ENCODE peak calls at places on chromosome 9, in six cellular contexts. One of them, this sample, is unnamed.

GRCh38 chr9:105296889-105297288 is 52.4 kb downstream of the SLC44A1 start:
- DNase-seq in substantia nigra: no peak
- DNase-seq in CD4-positive, alpha-beta T cell: no peak
- DNase-seq in AG04450: peak; percentile 38
- DNase-seq in HCT116: peak; percentile 18
- DNase-seq in OCI-LY7: no peak
- DNase-seq in this sample: no peak

GRCh38 chr9:117145081-117145480 is 269.8 kb downstream of the ASTN2 start:
- DNase-seq in substantia nigra: no peak
- DNase-seq in CD4-positive, alpha-beta T cell: no peak
- DNase-seq in AG04450: no peak
- DNase-seq in HCT116: no peak
- DNase-seq in OCI-LY7: no peak
- DNase-seq in this sample: no peak

GRCh38 chr9:16267336-16268036 is 603.0 kb downstream of the BNC2 start:
- DNase-seq in substantia nigra: no peak
- DNase-seq in CD4-positive, alpha-beta T cell: no peak
- DNase-seq in AG04450: no peak
- DNase-seq in HCT116: no peak
- DNase-seq in OCI-LY7: no peak
- DNase-seq in this sample: no peak

GRCh38 chr9:123725389-123725788 is 204.5 kb downstream of the DENND1A start:
- DNase-seq in substantia nigra: peak; percentile 33
- DNase-seq in CD4-positive, alpha-beta T cell: no peak
- DNase-seq in AG04450: no peak
- DNase-seq in HCT116: no peak
- DNase-seq in OCI-LY7: no peak
- DNase-seq in this sample: no peak

GRCh38 chr9:28378236-28378635 is 805.0 kb upstream of the C9orf72 start:
- DNase-seq in substantia nigra: no peak
- DNase-seq in CD4-positive, alpha-beta T cell: no peak
- DNase-seq in AG04450: no peak
- DNase-seq in HCT116: no peak
- DNase-seq in OCI-LY7: no peak
- DNase-seq in this sample: no peak

GRCh38 chr9:113950195-113951031 is 74.3 kb downstream of the ZNF618 start:
- DNase-seq in substantia nigra: no peak
- DNase-seq in CD4-positive, alpha-beta T cell: no peak
- DNase-seq in AG04450: no peak
- DNase-seq in HCT116: no peak
- DNase-seq in OCI-LY7: no peak
- DNase-seq in this sample: peak; percentile 9

GRCh38 chr9:74277532-74277931 is 219.6 kb upstream of the RORB start:
- DNase-seq in substantia nigra: no peak
- DNase-seq in CD4-positive, alpha-beta T cell: no peak
- DNase-seq in AG04450: no peak
- DNase-seq in HCT116: no peak
- DNase-seq in OCI-LY7: no peak
- DNase-seq in this sample: no peak

GRCh38 chr9:137452761-137453642 is 6.1 kb downstream of the NSMF start:
- DNase-seq in substantia nigra: no peak
- DNase-seq in CD4-positive, alpha-beta T cell: no peak
- DNase-seq in AG04450: no peak
- DNase-seq in HCT116: no peak
- DNase-seq in OCI-LY7: no peak
- DNase-seq in this sample: no peak

GRCh38 chr9:116191757-116192415 is 38.3 kb downstream of the PAPPA start:
- DNase-seq in substantia nigra: no peak
- DNase-seq in CD4-positive, alpha-beta T cell: no peak
- DNase-seq in AG04450: no peak
- DNase-seq in HCT116: no peak
- DNase-seq in OCI-LY7: no peak
- DNase-seq in this sample: no peak

GRCh38 chr9:118736406-118736805 is 632.8 kb downstream of the BRINP1 start:
- DNase-seq in substantia nigra: no peak
- DNase-seq in CD4-positive, alpha-beta T cell: no peak
- DNase-seq in AG04450: no peak
- DNase-seq in HCT116: no peak
- DNase-seq in OCI-LY7: no peak
- DNase-seq in this sample: no peak

GRCh38 chr9:13707635-13708410 is 428.3 kb upstream of the MPDZ start:
- DNase-seq in substantia nigra: no peak
- DNase-seq in CD4-positive, alpha-beta T cell: no peak
- DNase-seq in AG04450: no peak
- DNase-seq in HCT116: no peak
- DNase-seq in OCI-LY7: no peak
- DNase-seq in this sample: no peak

GRCh38 chr9:38000735-38001134 is 68.3 kb downstream of the SHB start:
- DNase-seq in substantia nigra: no peak
- DNase-seq in CD4-positive, alpha-beta T cell: no peak
- DNase-seq in AG04450: no peak
- DNase-seq in HCT116: no peak
- DNase-seq in OCI-LY7: no peak
- DNase-seq in this sample: no peak

GRCh38 chr9:4836676-4837075 is 43.9 kb downstream of the RCL1 start:
- DNase-seq in substantia nigra: no peak
- DNase-seq in CD4-positive, alpha-beta T cell: no peak
- DNase-seq in AG04450: no peak
- DNase-seq in HCT116: no peak
- DNase-seq in OCI-LY7: no peak
- DNase-seq in this sample: no peak

GRCh38 chr9:108640211-108640610 is 215.6 kb downstream of the ACTL7B start:
- DNase-seq in substantia nigra: no peak
- DNase-seq in CD4-positive, alpha-beta T cell: no peak
- DNase-seq in AG04450: no peak
- DNase-seq in HCT116: no peak
- DNase-seq in OCI-LY7: no peak
- DNase-seq in this sample: no peak

GRCh38 chr9:20624201-20625002 is 2.1 kb upstream of the MLLT3 start:
- DNase-seq in substantia nigra: peak; percentile 19
- DNase-seq in CD4-positive, alpha-beta T cell: no peak
- DNase-seq in AG04450: no peak
- DNase-seq in HCT116: peak; percentile 64
- DNase-seq in OCI-LY7: peak; percentile 75
- DNase-seq in this sample: peak; percentile 57

GRCh38 chr9:27124151-27124550 is 15.1 kb downstream of the TEK start:
- DNase-seq in substantia nigra: no peak
- DNase-seq in CD4-positive, alpha-beta T cell: no peak
- DNase-seq in AG04450: peak; percentile 66
- DNase-seq in HCT116: no peak
- DNase-seq in OCI-LY7: no peak
- DNase-seq in this sample: no peak

GRCh38 chr9:135014341-135015010 is 73.0 kb upstream of the OLFM1 start:
- DNase-seq in substantia nigra: no peak
- DNase-seq in CD4-positive, alpha-beta T cell: no peak
- DNase-seq in AG04450: no peak
- DNase-seq in HCT116: no peak
- DNase-seq in OCI-LY7: no peak
- DNase-seq in this sample: no peak

GRCh38 chr9:87322840-87323635 is 174.6 kb upstream of the DAPK1 start:
- DNase-seq in substantia nigra: no peak
- DNase-seq in CD4-positive, alpha-beta T cell: no peak
- DNase-seq in AG04450: no peak
- DNase-seq in HCT116: no peak
- DNase-seq in OCI-LY7: no peak
- DNase-seq in this sample: no peak

GRCh38 chr9:76194896-76195295 is 199.3 kb downstream of the RFK start:
- DNase-seq in substantia nigra: no peak
- DNase-seq in CD4-positive, alpha-beta T cell: no peak
- DNase-seq in AG04450: no peak
- DNase-seq in HCT116: no peak
- DNase-seq in OCI-LY7: no peak
- DNase-seq in this sample: no peak

GRCh38 chr9:135474915-135475314 is 4.7 kb upstream of the PPP1R26 start:
- DNase-seq in substantia nigra: no peak
- DNase-seq in CD4-positive, alpha-beta T cell: no peak
- DNase-seq in AG04450: no peak
- DNase-seq in HCT116: peak; percentile 19
- DNase-seq in OCI-LY7: peak; percentile 25
- DNase-seq in this sample: no peak

GRCh38 chr9:136860933-136861873 is 4.9 kb downstream of the EDF1 start:
- DNase-seq in substantia nigra: no peak
- DNase-seq in CD4-positive, alpha-beta T cell: no peak
- DNase-seq in AG04450: no peak
- DNase-seq in HCT116: no peak
- DNase-seq in OCI-LY7: no peak
- DNase-seq in this sample: no peak

GRCh38 chr9:26292943-26293342 is 599.7 kb downstream of the CAAP1 start:
- DNase-seq in substantia nigra: no peak
- DNase-seq in CD4-positive, alpha-beta T cell: no peak
- DNase-seq in AG04450: no peak
- DNase-seq in HCT116: no peak
- DNase-seq in OCI-LY7: no peak
- DNase-seq in this sample: no peak

GRCh38 chr9:136043386-136044054 is 51.6 kb downstream of the NACC2 start:
- DNase-seq in substantia nigra: no peak
- DNase-seq in CD4-positive, alpha-beta T cell: no peak
- DNase-seq in AG04450: no peak
- DNase-seq in HCT116: no peak
- DNase-seq in OCI-LY7: no peak
- DNase-seq in this sample: no peak

GRCh38 chr9:90925581-90926257 is 124.1 kb downstream of the SYK start:
- DNase-seq in substantia nigra: no peak
- DNase-seq in CD4-positive, alpha-beta T cell: no peak
- DNase-seq in AG04450: peak; percentile 39
- DNase-seq in HCT116: no peak
- DNase-seq in OCI-LY7: no peak
- DNase-seq in this sample: no peak

GRCh38 chr9:84699897-84700395 is 30.4 kb downstream of the NTRK2 start:
- DNase-seq in substantia nigra: no peak
- DNase-seq in CD4-positive, alpha-beta T cell: no peak
- DNase-seq in AG04450: no peak
- DNase-seq in HCT116: no peak
- DNase-seq in OCI-LY7: no peak
- DNase-seq in this sample: no peak

GRCh38 chr9:124132671-124133147 is 121.1 kb downstream of the LHX2 start:
- DNase-seq in substantia nigra: no peak
- DNase-seq in CD4-positive, alpha-beta T cell: no peak
- DNase-seq in AG04450: no peak
- DNase-seq in HCT116: no peak
- DNase-seq in OCI-LY7: no peak
- DNase-seq in this sample: peak; percentile 50

GRCh38 chr9:26801772-26802171 is 90.8 kb downstream of the CAAP1 start:
- DNase-seq in substantia nigra: no peak
- DNase-seq in CD4-positive, alpha-beta T cell: no peak
- DNase-seq in AG04450: no peak
- DNase-seq in HCT116: no peak
- DNase-seq in OCI-LY7: no peak
- DNase-seq in this sample: no peak

GRCh38 chr9:91966503-91966902 is 16.5 kb upstream of the ROR2 start:
- DNase-seq in substantia nigra: no peak
- DNase-seq in CD4-positive, alpha-beta T cell: no peak
- DNase-seq in AG04450: no peak
- DNase-seq in HCT116: no peak
- DNase-seq in OCI-LY7: no peak
- DNase-seq in this sample: no peak

GRCh38 chr9:34446468-34446891 is 11.9 kb downstream of the FAM219A start:
- DNase-seq in substantia nigra: no peak
- DNase-seq in CD4-positive, alpha-beta T cell: no peak
- DNase-seq in AG04450: no peak
- DNase-seq in HCT116: no peak
- DNase-seq in OCI-LY7: no peak
- DNase-seq in this sample: no peak

GRCh38 chr9:113957778-113958430 is 81.8 kb downstream of the ZNF618 start:
- DNase-seq in substantia nigra: no peak
- DNase-seq in CD4-positive, alpha-beta T cell: no peak
- DNase-seq in AG04450: peak; percentile 60
- DNase-seq in HCT116: no peak
- DNase-seq in OCI-LY7: no peak
- DNase-seq in this sample: peak; percentile 63

GRCh38 chr9:26324787-26325186 is 567.8 kb downstream of the CAAP1 start:
- DNase-seq in substantia nigra: no peak
- DNase-seq in CD4-positive, alpha-beta T cell: no peak
- DNase-seq in AG04450: peak; percentile 33
- DNase-seq in HCT116: no peak
- DNase-seq in OCI-LY7: no peak
- DNase-seq in this sample: no peak

DNA sequence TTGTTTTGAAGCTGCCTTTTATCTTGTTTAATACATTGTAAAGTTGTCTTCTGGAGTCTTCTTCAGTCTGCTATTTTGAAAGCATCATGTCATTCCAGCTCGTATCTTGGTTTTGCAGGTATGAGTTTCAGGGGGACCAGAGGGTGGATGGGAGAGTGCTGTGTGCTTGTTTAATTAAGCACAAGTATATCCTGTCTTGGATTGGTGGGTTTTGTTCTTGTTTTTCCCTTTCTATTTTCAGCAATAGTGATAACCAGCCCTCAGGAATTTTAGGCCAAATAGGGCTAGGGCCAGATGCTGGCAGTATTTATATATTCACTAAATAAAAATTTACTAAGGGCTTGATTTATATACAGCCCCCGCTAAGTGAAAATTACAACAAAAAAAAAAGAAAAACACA is 213.9 kb upstream of the DMRT1 start:
- DNase-seq in substantia nigra: no peak
- DNase-seq in CD4-positive, alpha-beta T cell: no peak
- DNase-seq in AG04450: no peak
- DNase-seq in HCT116: no peak
- DNase-seq in OCI-LY7: no peak
- DNase-seq in this sample: no peak
- H3K27ac ChIP-seq in substantia nigra: no peak overlapping the region
- H3K27ac ChIP-seq in CD4-positive, alpha-beta T cell: no peak overlapping the region
- H3K27ac ChIP-seq in AG04450: no peak overlapping the region
- H3K27ac ChIP-seq in HCT116: no peak overlapping the region
- H3K27ac ChIP-seq in OCI-LY7: no peak overlapping the region
- H3K27ac ChIP-seq in this sample: no peak overlapping the region

DNA sequence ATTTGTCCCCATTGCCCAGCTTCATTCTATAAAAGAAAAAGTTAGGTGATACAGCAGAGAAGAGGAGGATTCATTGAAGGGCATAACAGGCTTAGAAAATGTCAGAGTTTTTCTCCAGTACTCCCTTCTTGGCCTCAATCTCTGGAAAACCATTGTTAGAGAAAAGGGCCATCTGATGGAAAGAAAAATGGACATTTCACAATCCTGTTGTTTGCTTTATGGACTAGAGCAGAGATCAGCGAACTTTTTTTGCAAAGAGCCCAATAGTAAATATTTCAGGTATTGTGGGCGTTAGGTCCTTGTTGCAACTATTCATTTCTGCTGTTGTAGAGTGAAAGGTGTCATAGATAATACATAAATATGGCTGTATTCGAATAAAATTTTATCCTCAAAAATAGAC is 208.8 kb downstream of the TLE4 start:
- DNase-seq in substantia nigra: no peak
- DNase-seq in CD4-positive, alpha-beta T cell: no peak
- DNase-seq in AG04450: no peak
- DNase-seq in HCT116: no peak
- DNase-seq in OCI-LY7: no peak
- DNase-seq in this sample: no peak
- H3K27ac ChIP-seq in substantia nigra: no peak overlapping the region
- H3K27ac ChIP-seq in CD4-positive, alpha-beta T cell: no peak overlapping the region
- H3K27ac ChIP-seq in AG04450: no peak overlapping the region
- H3K27ac ChIP-seq in HCT116: no peak overlapping the region
- H3K27ac ChIP-seq in OCI-LY7: no peak overlapping the region
- H3K27ac ChIP-seq in this sample: no peak overlapping the region

GRCh38 chr9:133647765-133648469 is 11.8 kb downstream of the DBH start:
- DNase-seq in substantia nigra: no peak
- DNase-seq in CD4-positive, alpha-beta T cell: no peak
- DNase-seq in AG04450: no peak
- DNase-seq in HCT116: no peak
- DNase-seq in OCI-LY7: no peak
- DNase-seq in this sample: no peak
- H3K27ac ChIP-seq in substantia nigra: no peak overlapping the region
- H3K27ac ChIP-seq in CD4-positive, alpha-beta T cell: no peak overlapping the region
- H3K27ac ChIP-seq in AG04450: no peak overlapping the region
- H3K27ac ChIP-seq in HCT116: no peak overlapping the region
- H3K27ac ChIP-seq in OCI-LY7: no peak overlapping the region
- H3K27ac ChIP-seq in this sample: no peak overlapping the region

GRCh38 chr9:93893899-93894690 is 61.1 kb downstream of the BARX1 start:
- DNase-seq in substantia nigra: no peak
- DNase-seq in CD4-positive, alpha-beta T cell: peak; percentile 29
- DNase-seq in AG04450: no peak
- DNase-seq in HCT116: no peak
- DNase-seq in OCI-LY7: no peak
- DNase-seq in this sample: no peak
- H3K27ac ChIP-seq in substantia nigra: no peak overlapping the region
- H3K27ac ChIP-seq in CD4-positive, alpha-beta T cell: no peak overlapping the region
- H3K27ac ChIP-seq in AG04450: no peak overlapping the region
- H3K27ac ChIP-seq in HCT116: no peak overlapping the region
- H3K27ac ChIP-seq in OCI-LY7: no peak overlapping the region
- H3K27ac ChIP-seq in this sample: no peak overlapping the region